ENCODE peak calls at places on chromosomes 3 and 15, in ten cellular contexts. G, H, D, F, K, L, Y, T, N and E are unnamed samples.

GRCh38 chr3:16456784-16457415 is 56.6 kb downstream of the RFTN1 start:
- DNase-seq in Y (no peak), T (no peak), G (no peak), L (no peak), F (no peak), H (no peak), D (no peak), K (no peak), N (peak), E (no peak)

GRCh38 chr3:111676177-111677021 is 81.3 kb upstream of the ZBED2 start:
- DNase-seq in D (no peak), H (no peak), N (no peak), F (no peak), Y (no peak), K (no peak), L (no peak), T (peak), G (no peak), E (no peak)

GRCh38 chr3:51836606-51837005 is 24.8 kb upstream of the IQCF2 start:
- DNase-seq in D (no peak), N (no peak), Y (no peak), G (no peak), H (no peak), T (no peak), F (no peak), K (no peak), L (no peak), E (peak)

GRCh38 chr3:122055215-122055614 is at the start of gene CD86:
- DNase-seq in L (no peak), H (no peak), D (peak), N (no peak), F (peak), G (no peak), K (peak), T (no peak), Y (no peak), E (no peak)

GRCh38 chr3:150577854-150578253 is 25.3 kb upstream of the SELENOT start:
- DNase-seq in L (no peak), N (no peak), G (no peak), D (no peak), Y (no peak), T (no peak), H (no peak), K (no peak), F (no peak), E (no peak)

GRCh38 chr15:65413760-65414144 is 9.0 kb downstream of the IGDCC4 start:
- DNase-seq in H (no peak), L (no peak), Y (no peak), G (no peak), N (no peak), K (no peak), F (no peak), T (no peak), D (no peak), E (no peak)

GRCh38 chr3:161371441-161372320 is at the start of gene SPTSSB:
- DNase-seq in N (no peak), F (peak), H (peak), L (peak), Y (peak), K (peak), D (peak), G (peak), T (peak), E (peak)

GRCh38 chr3:20912406-20912805 is 726.4 kb upstream of the SGO1 start:
- DNase-seq in G (no peak), K (no peak), H (no peak), F (no peak), T (no peak), N (no peak), Y (no peak), L (no peak), D (no peak), E (no peak)

GRCh38 chr3:126114406-126115386 is 30.8 kb upstream of the SLC41A3 start:
- DNase-seq in G (no peak), H (no peak), F (no peak), K (no peak), T (no peak), Y (no peak), N (no peak), L (no peak), D (no peak), E (no peak)

GRCh38 chr3:25652921-25653320 is 11.8 kb downstream of the TOP2B start:
- DNase-seq in L (no peak), G (no peak), K (no peak), Y (no peak), T (no peak), H (no peak), D (no peak), F (no peak), N (no peak), E (no peak)

GRCh38 chr15:31483924-31484368 is 157.3 kb downstream of the KLF13 start:
- DNase-seq in N (no peak), H (no peak), G (no peak), K (no peak), T (peak), L (no peak), D (no peak), Y (peak), F (no peak), E (no peak)

GRCh38 chr3:156781310-156782230 is 44.6 kb upstream of the LEKR1 start:
- DNase-seq in G (no peak), T (no peak), F (no peak), H (no peak), D (peak), L (no peak), N (no peak), Y (no peak), K (no peak), E (no peak)

GRCh38 chr3:10286596-10287295 is 6.0 kb downstream of the GHRL start:
- DNase-seq in N (peak), T (peak), D (peak), F (peak), L (peak), H (no peak), G (peak), K (no peak), Y (no peak), E (peak)

GRCh38 chr15:70318996-70319465 is 221.3 kb upstream of the TLE3 start:
- DNase-seq in T (no peak), D (no peak), K (no peak), F (no peak), L (no peak), G (no peak), H (no peak), N (peak), Y (no peak), E (no peak)

GRCh38 chr15:86432861-86433260 is 353.2 kb downstream of the AGBL1 start:
- DNase-seq in L (no peak), Y (no peak), N (no peak), D (no peak), F (no peak), H (no peak), G (no peak), T (no peak), K (no peak), E (no peak)

GRCh38 chr3:159928692-159929091 is 59.9 kb upstream of the IL12A start:
- DNase-seq in G (no peak), K (no peak), D (no peak), T (no peak), N (peak), Y (no peak), F (no peak), H (no peak), L (no peak), E (no peak)

GRCh38 chr3:9121366-9121765 is 128.1 kb downstream of the SRGAP3 start:
- DNase-seq in T (no peak), H (no peak), Y (no peak), G (no peak), D (no peak), K (no peak), L (no peak), N (no peak), F (no peak), E (no peak)